ENCODE peak calls at places on chromosomes 1 and 21, in five cellular contexts. One of them, this sample, is unnamed.
A peak's percentile ranks its signal among the peaks of the same experiment; 100 is the strongest.

GRCh38 chr1:190320952-190321351 is 156.7 kb downstream of the BRINP3 start:
- DNase-seq in uterus: no peak
- DNase-seq in right lobe of liver: no peak
- DNase-seq in GM13977: no peak
- DNase-seq in fibroblast of lung: peak; percentile 54
- DNase-seq in this sample: no peak

GRCh38 chr1:88126467-88126866 is 557.6 kb upstream of the PKN2 start:
- DNase-seq in uterus: no peak
- DNase-seq in right lobe of liver: no peak
- DNase-seq in GM13977: no peak
- DNase-seq in fibroblast of lung: no peak
- DNase-seq in this sample: no peak

GRCh38 chr1:152878042-152878441 is at the start of gene SMCP:
- DNase-seq in uterus: no peak
- DNase-seq in right lobe of liver: no peak
- DNase-seq in GM13977: peak; percentile 22
- DNase-seq in fibroblast of lung: no peak
- DNase-seq in this sample: peak; percentile 58

GRCh38 chr21:15764878-15765277 is 35.1 kb downstream of the USP25 start:
- DNase-seq in uterus: no peak
- DNase-seq in right lobe of liver: no peak
- DNase-seq in GM13977: no peak
- DNase-seq in fibroblast of lung: no peak
- DNase-seq in this sample: no peak

GRCh38 chr1:197029749-197030148 is 37.3 kb downstream of the F13B start:
- DNase-seq in uterus: no peak
- DNase-seq in right lobe of liver: no peak
- DNase-seq in GM13977: no peak
- DNase-seq in fibroblast of lung: no peak
- DNase-seq in this sample: no peak

GRCh38 chr1:55477953-55478352 is 262.8 kb upstream of the USP24 start:
- DNase-seq in uterus: no peak
- DNase-seq in right lobe of liver: no peak
- DNase-seq in GM13977: no peak
- DNase-seq in fibroblast of lung: no peak
- DNase-seq in this sample: no peak

GRCh38 chr1:29653034-29653810 is 416.9 kb downstream of the PTPRU start:
- DNase-seq in uterus: no peak
- DNase-seq in right lobe of liver: no peak
- DNase-seq in GM13977: no peak
- DNase-seq in fibroblast of lung: no peak
- DNase-seq in this sample: no peak

GRCh38 chr1:64623750-64624445 is 121.0 kb upstream of the RAVER2 start:
- DNase-seq in uterus: no peak
- DNase-seq in right lobe of liver: no peak
- DNase-seq in GM13977: no peak
- DNase-seq in fibroblast of lung: peak; percentile 95
- DNase-seq in this sample: peak; percentile 60

GRCh38 chr1:224380003-224380402 is 23.3 kb downstream of the CNIH4 start:
- DNase-seq in uterus: no peak
- DNase-seq in right lobe of liver: no peak
- DNase-seq in GM13977: no peak
- DNase-seq in fibroblast of lung: peak; percentile 36
- DNase-seq in this sample: peak; percentile 85

GRCh38 chr1:40385437-40386310 is 12.1 kb downstream of the SMAP2 start:
- DNase-seq in uterus: no peak
- DNase-seq in right lobe of liver: no peak
- DNase-seq in GM13977: peak; percentile 60
- DNase-seq in fibroblast of lung: no peak
- DNase-seq in this sample: peak; percentile 85

GRCh38 chr1:30466610-30467009 is 256.8 kb downstream of the MATN1 start:
- DNase-seq in uterus: no peak
- DNase-seq in right lobe of liver: no peak
- DNase-seq in GM13977: no peak
- DNase-seq in fibroblast of lung: no peak
- DNase-seq in this sample: no peak

GRCh38 chr1:216686860-216687545 is 36.2 kb downstream of the ESRRG start:
- DNase-seq in uterus: no peak
- DNase-seq in right lobe of liver: no peak
- DNase-seq in GM13977: no peak
- DNase-seq in fibroblast of lung: peak; percentile 32
- DNase-seq in this sample: no peak

GRCh38 chr1:226709942-226710341 is 29.1 kb downstream of the ITPKB start:
- DNase-seq in uterus: no peak
- DNase-seq in right lobe of liver: no peak
- DNase-seq in GM13977: no peak
- DNase-seq in fibroblast of lung: no peak
- DNase-seq in this sample: no peak

GRCh38 chr1:153649867-153650235 is 8.7 kb upstream of the SNAPIN start:
- DNase-seq in uterus: no peak
- DNase-seq in right lobe of liver: peak; percentile 84
- DNase-seq in GM13977: no peak
- DNase-seq in fibroblast of lung: no peak
- DNase-seq in this sample: no peak

GRCh38 chr1:61142726-61143500 is 60.6 kb downstream of the NFIA start:
- DNase-seq in uterus: no peak
- DNase-seq in right lobe of liver: no peak
- DNase-seq in GM13977: no peak
- DNase-seq in fibroblast of lung: no peak
- DNase-seq in this sample: no peak

GRCh38 chr21:44083631-44084291 is 23.4 kb upstream of the PWP2 start:
- DNase-seq in uterus: no peak
- DNase-seq in right lobe of liver: no peak
- DNase-seq in GM13977: no peak
- DNase-seq in fibroblast of lung: no peak
- DNase-seq in this sample: peak; percentile 91

GRCh38 chr1:15210651-15211390 is 36.2 kb upstream of the FHAD1 start:
- DNase-seq in uterus: no peak
- DNase-seq in right lobe of liver: no peak
- DNase-seq in GM13977: no peak
- DNase-seq in fibroblast of lung: no peak
- DNase-seq in this sample: no peak

GRCh38 chr1:156740307-156740678 is 595 bp downstream of the MRPL24 start:
- DNase-seq in uterus: no peak
- DNase-seq in right lobe of liver: no peak
- DNase-seq in GM13977: no peak
- DNase-seq in fibroblast of lung: no peak
- DNase-seq in this sample: no peak

GRCh38 chr1:31764307-31765040 is at the start of gene ADGRB2:
- DNase-seq in uterus: no peak
- DNase-seq in right lobe of liver: no peak
- DNase-seq in GM13977: peak; percentile 67
- DNase-seq in fibroblast of lung: no peak
- DNase-seq in this sample: peak; percentile 40

GRCh38 chr1:11384170-11384554 is 94.8 kb upstream of the DISP3 start:
- DNase-seq in uterus: no peak
- DNase-seq in right lobe of liver: no peak
- DNase-seq in GM13977: no peak
- DNase-seq in fibroblast of lung: peak; percentile 34
- DNase-seq in this sample: peak; percentile 33

GRCh38 chr1:173190101-173190895 is 16.8 kb downstream of the TNFSF4 start:
- DNase-seq in uterus: peak; percentile 64
- DNase-seq in right lobe of liver: peak; percentile 85
- DNase-seq in GM13977: no peak
- DNase-seq in fibroblast of lung: peak; percentile 90
- DNase-seq in this sample: peak; percentile 16

GRCh38 chr21:31198575-31198974 is 145.5 kb downstream of the TIAM1 start:
- DNase-seq in uterus: no peak
- DNase-seq in right lobe of liver: no peak
- DNase-seq in GM13977: peak; percentile 34
- DNase-seq in fibroblast of lung: peak; percentile 41
- DNase-seq in this sample: no peak

GRCh38 chr1:77218477-77219165 is 609 bp downstream of the PIGK start:
- DNase-seq in uterus: no peak
- DNase-seq in right lobe of liver: no peak
- DNase-seq in GM13977: peak; percentile 3
- DNase-seq in fibroblast of lung: no peak
- DNase-seq in this sample: no peak

GRCh38 chr1:165910764-165911421 is 83.5 kb downstream of the UCK2 start:
- DNase-seq in uterus: peak; percentile 65
- DNase-seq in right lobe of liver: peak; percentile 85
- DNase-seq in GM13977: no peak
- DNase-seq in fibroblast of lung: no peak
- DNase-seq in this sample: no peak

GRCh38 chr21:36428789-36429671 is 43.8 kb downstream of the CHAF1B start:
- DNase-seq in uterus: no peak
- DNase-seq in right lobe of liver: no peak
- DNase-seq in GM13977: no peak
- DNase-seq in fibroblast of lung: peak; percentile 65
- DNase-seq in this sample: no peak
- TF ChIP-seq CTCF in uterus: no peak
- TF ChIP-seq CTCF in right lobe of liver: no peak
- TF ChIP-seq CTCF in GM13977: no peak
- TF ChIP-seq CTCF in fibroblast of lung: no peak
- TF ChIP-seq CTCF in this sample: no peak

GRCh38 chr1:234989019-234989418 is 139.6 kb downstream of the TOMM20 start:
- DNase-seq in uterus: no peak
- DNase-seq in right lobe of liver: no peak
- DNase-seq in GM13977: no peak
- DNase-seq in fibroblast of lung: no peak
- DNase-seq in this sample: peak; percentile 88
- TF ChIP-seq CTCF in uterus: no peak
- TF ChIP-seq CTCF in right lobe of liver: no peak
- TF ChIP-seq CTCF in GM13977: no peak
- TF ChIP-seq CTCF in fibroblast of lung: no peak
- TF ChIP-seq CTCF in this sample: no peak

GRCh38 chr1:211488641-211489040 is 3.3 kb downstream of the RD3 start:
- DNase-seq in uterus: no peak
- DNase-seq in right lobe of liver: no peak
- DNase-seq in GM13977: no peak
- DNase-seq in fibroblast of lung: no peak
- DNase-seq in this sample: no peak

GRCh38 chr1:211490038-211490678 is 1.8 kb downstream of the RD3 start:
- DNase-seq in uterus: no peak
- DNase-seq in right lobe of liver: peak; percentile 76
- DNase-seq in GM13977: no peak
- DNase-seq in fibroblast of lung: no peak
- DNase-seq in this sample: no peak

GRCh38 chr1:211492511-211493132 is 660 bp upstream of the RD3 start:
- DNase-seq in uterus: no peak
- DNase-seq in right lobe of liver: no peak
- DNase-seq in GM13977: no peak
- DNase-seq in fibroblast of lung: no peak
- DNase-seq in this sample: no peak

GRCh38 chr1:211493133-211493864 is 1.3 kb upstream of the RD3 start:
- DNase-seq in uterus: no peak
- DNase-seq in right lobe of liver: no peak
- DNase-seq in GM13977: no peak
- DNase-seq in fibroblast of lung: no peak
- DNase-seq in this sample: no peak

GRCh38 chr1:211490821-211491415 is 1.0 kb downstream of the RD3 start:
- DNase-seq in uterus: no peak
- DNase-seq in right lobe of liver: no peak
- DNase-seq in GM13977: no peak
- DNase-seq in fibroblast of lung: no peak
- DNase-seq in this sample: no peak
- TF ChIP-seq CTCF in uterus: no peak
- TF ChIP-seq CTCF in right lobe of liver: no peak
- TF ChIP-seq CTCF in GM13977: no peak
- TF ChIP-seq CTCF in fibroblast of lung: no peak
- TF ChIP-seq CTCF in this sample: no peak

GRCh38 chr1:35220976-35221375 is 28.0 kb upstream of the SFPQ start:
- DNase-seq in uterus: no peak
- DNase-seq in right lobe of liver: no peak
- DNase-seq in GM13977: peak; percentile 58
- DNase-seq in fibroblast of lung: peak; percentile 10
- DNase-seq in this sample: peak; percentile 16
- TF ChIP-seq CTCF in uterus: no peak
- TF ChIP-seq CTCF in right lobe of liver: peak; percentile 20
- TF ChIP-seq CTCF in GM13977: peak; percentile 56
- TF ChIP-seq CTCF in fibroblast of lung: peak; percentile 47
- TF ChIP-seq CTCF in this sample: peak; percentile 60

DNA sequence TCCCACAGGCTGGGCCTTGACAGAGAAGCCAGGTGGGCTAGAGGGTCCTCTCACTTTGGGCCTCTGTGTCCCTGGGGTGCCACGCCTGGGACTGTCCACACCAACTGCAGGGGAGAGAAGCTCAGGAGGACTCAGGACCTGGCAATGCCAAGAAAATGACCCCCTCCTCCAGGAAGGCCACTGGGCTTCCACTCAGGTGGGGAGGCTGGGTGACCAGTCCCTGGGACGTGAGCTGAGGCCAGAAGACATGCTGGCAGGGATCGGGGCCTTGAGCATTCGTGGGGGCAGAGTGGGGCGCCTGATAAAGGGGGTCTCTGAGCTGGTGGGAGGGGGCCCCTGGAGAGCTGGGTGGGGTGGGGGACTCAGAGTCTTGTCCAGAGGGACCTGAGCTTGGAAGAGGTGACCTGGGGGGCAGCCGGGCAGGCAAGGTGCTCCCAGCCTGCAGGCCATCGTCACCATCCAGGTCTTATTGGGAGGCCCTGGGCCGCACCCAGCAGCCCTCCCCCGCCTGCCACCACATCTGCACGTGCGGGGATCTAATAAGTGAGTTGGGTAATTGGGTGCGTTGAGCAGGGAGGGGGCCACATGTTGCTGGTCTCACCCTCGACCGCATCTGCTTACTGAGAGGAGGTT is 15.2 kb upstream of the COL6A2 start:
- DNase-seq in uterus: peak; percentile 27
- DNase-seq in right lobe of liver: no peak
- DNase-seq in GM13977: no peak
- DNase-seq in fibroblast of lung: no peak
- DNase-seq in this sample: no peak
- TF ChIP-seq CTCF in uterus: no peak
- TF ChIP-seq CTCF in right lobe of liver: no peak
- TF ChIP-seq CTCF in GM13977: no peak
- TF ChIP-seq CTCF in fibroblast of lung: no peak
- TF ChIP-seq CTCF in this sample: no peak

DNA sequence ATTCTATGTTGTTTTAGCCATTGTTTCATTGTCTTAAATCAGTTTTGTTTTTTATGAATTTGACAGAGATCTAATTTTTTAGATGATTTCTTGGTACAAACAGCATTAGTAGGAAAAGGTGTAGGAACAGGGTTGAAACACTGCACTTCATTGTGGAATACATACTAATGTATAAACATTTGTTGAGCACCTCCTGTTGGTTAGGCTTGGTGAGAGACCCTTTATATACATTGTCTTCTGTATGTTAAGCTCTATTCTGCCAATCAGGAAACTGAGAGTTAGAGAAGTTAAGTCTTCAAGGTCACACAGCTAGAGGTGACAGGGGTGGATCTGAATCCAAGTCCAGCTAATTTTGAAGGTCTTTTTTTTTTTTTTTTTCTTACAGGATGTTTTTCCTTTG is 192.7 kb downstream of the VPS13D start:
- DNase-seq in uterus: no peak
- DNase-seq in right lobe of liver: no peak
- DNase-seq in GM13977: no peak
- DNase-seq in fibroblast of lung: no peak
- DNase-seq in this sample: no peak
- TF ChIP-seq CTCF in uterus: no peak
- TF ChIP-seq CTCF in right lobe of liver: no peak
- TF ChIP-seq CTCF in GM13977: no peak
- TF ChIP-seq CTCF in fibroblast of lung: no peak
- TF ChIP-seq CTCF in this sample: no peak

DNA sequence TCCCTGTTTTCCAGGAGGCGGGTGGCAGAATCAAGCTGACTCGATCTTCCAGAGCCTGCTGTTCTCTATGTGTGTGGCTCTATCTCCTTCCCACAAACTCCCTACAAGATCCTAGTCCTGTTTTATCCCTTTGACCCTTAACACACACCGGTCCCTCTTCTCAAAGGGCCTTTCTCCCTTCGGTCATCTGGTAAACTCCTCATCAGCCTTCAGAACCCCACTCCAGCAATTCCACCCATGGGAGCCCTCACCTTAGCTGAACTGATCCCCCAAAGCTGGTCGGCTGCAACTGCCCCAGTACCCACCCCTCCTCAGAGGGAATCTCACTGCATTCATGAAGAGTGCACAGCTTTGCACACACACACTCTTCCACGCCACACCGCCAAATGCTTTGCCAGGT is 184.9 kb downstream of the IGSF21 start:
- DNase-seq in uterus: no peak
- DNase-seq in right lobe of liver: no peak
- DNase-seq in GM13977: no peak
- DNase-seq in fibroblast of lung: no peak
- DNase-seq in this sample: no peak
- TF ChIP-seq CTCF in uterus: no peak
- TF ChIP-seq CTCF in right lobe of liver: no peak
- TF ChIP-seq CTCF in GM13977: no peak
- TF ChIP-seq CTCF in fibroblast of lung: no peak
- TF ChIP-seq CTCF in this sample: no peak